ENCODE peak calls at places on chromosomes 3 and 15, in six cellular contexts. P is K562, F is H1, V is GM12891, K is GM12878, A is HepG2. U is an unnamed sample.

GRCh38 chr3:81173514-81173913 is 587.9 kb downstream of the GBE1 start:
- DNase-seq in P (no peak), F (no peak), V (no peak), K (no peak), A (peak), U (no peak)

GRCh38 chr3:129521702-129522101 is 6.7 kb upstream of the RHO start:
- DNase-seq in P (no peak), F (no peak), V (no peak), K (no peak), A (no peak), U (no peak)

GRCh38 chr15:94079968-94080367 is 151.4 kb upstream of the MCTP2 start:
- DNase-seq in P (no peak), F (no peak), V (no peak), K (no peak), A (no peak), U (no peak)

GRCh38 chr3:55964491-55964980 is 477.4 kb upstream of the WNT5A start:
- DNase-seq in P (no peak), F (no peak), V (no peak), K (no peak), A (no peak), U (no peak)

GRCh38 chr3:162998205-162998604 is 1501.6 kb downstream of the OTOL1 start:
- DNase-seq in P (no peak), F (no peak), V (no peak), K (no peak), A (no peak), U (no peak)

GRCh38 chr3:31823184-31823583 is 157.9 kb downstream of the OSBPL10 start:
- DNase-seq in P (no peak), F (no peak), V (no peak), K (no peak), A (no peak), U (no peak)

GRCh38 chr3:182258538-182259177 is 534.6 kb upstream of the ATP11B start:
- DNase-seq in P (no peak), F (no peak), V (no peak), K (no peak), A (peak), U (no peak)

GRCh38 chr3:129054605-129055104 is 5.9 kb upstream of the GP9 start:
- DNase-seq in P (peak), F (no peak), V (no peak), K (no peak), A (peak), U (no peak)

GRCh38 chr3:30437172-30437571 is 169.2 kb upstream of the TGFBR2 start:
- DNase-seq in P (no peak), F (no peak), V (no peak), K (no peak), A (no peak), U (no peak)

GRCh38 chr3:106542101-106542769 is 673.4 kb upstream of the CBLB start:
- DNase-seq in P (no peak), F (no peak), V (no peak), K (no peak), A (no peak), U (no peak)

GRCh38 chr3:16884084-16884747 is 539 bp upstream of the PLCL2 start:
- DNase-seq in P (peak), F (peak), V (peak), K (no peak), A (no peak), U (peak)

GRCh38 chr3:51997935-51998596 is 2.4 kb upstream of the RPL29 start:
- DNase-seq in P (no peak), F (no peak), V (no peak), K (no peak), A (peak), U (no peak)

GRCh38 chr3:32226875-32227500 is 11.5 kb upstream of the CMTM8 start:
- DNase-seq in P (no peak), F (no peak), V (no peak), K (no peak), A (no peak), U (no peak)

GRCh38 chr3:159631226-159631625 is 357.4 kb upstream of the IL12A start:
- DNase-seq in P (no peak), F (no peak), V (no peak), K (no peak), A (no peak), U (no peak)

GRCh38 chr3:155658669-155659068 is 86.2 kb downstream of the PLCH1 start:
- DNase-seq in P (no peak), F (no peak), V (no peak), K (no peak), A (no peak), U (no peak)

GRCh38 chr3:183178833-183179549 is 16.5 kb upstream of the LAMP3 start:
- DNase-seq in P (peak), F (peak), V (peak), K (no peak), A (no peak), U (peak)

GRCh38 chr3:119911748-119912147 is 129.8 kb downstream of the NR1I2 start:
- DNase-seq in P (no peak), F (no peak), V (no peak), K (peak), A (no peak), U (no peak)

GRCh38 chr3:108780235-108780634 is 23.0 kb upstream of the RETNLB start:
- DNase-seq in P (no peak), F (no peak), V (no peak), K (no peak), A (no peak), U (no peak)

GRCh38 chr15:84836859-84837258 is 19.7 kb downstream of the ALPK3 start:
- DNase-seq in P (no peak), F (no peak), V (no peak), K (no peak), A (no peak), U (no peak)

GRCh38 chr3:2661078-2661477 is 449.1 kb downstream of the IL5RA start:
- DNase-seq in P (no peak), F (no peak), V (no peak), K (no peak), A (no peak), U (no peak)

GRCh38 chr3:134361162-134361831 is 12.9 kb downstream of the AMOTL2 start:
- DNase-seq in P (no peak), F (no peak), V (no peak), K (no peak), A (no peak), U (no peak)

GRCh38 chr15:48798319-48798718 is 12.6 kb downstream of the CEP152 start:
- DNase-seq in P (no peak), F (no peak), V (no peak), K (no peak), A (no peak), U (no peak)

GRCh38 chr3:16322189-16322588 is 57.2 kb downstream of the OXNAD1 start:
- DNase-seq in P (no peak), F (no peak), V (no peak), K (no peak), A (no peak), U (no peak)

GRCh38 chr15:40823572-40824343 is 4.8 kb downstream of the PPP1R14D start:
- DNase-seq in P (no peak), F (no peak), V (no peak), K (no peak), A (peak), U (no peak)

GRCh38 chr15:67758610-67759300 is 66.6 kb upstream of the SKOR1 start:
- DNase-seq in P (no peak), F (no peak), V (no peak), K (no peak), A (no peak), U (no peak)

GRCh38 chr3:66177026-66177425 is 43.8 kb upstream of the SLC25A26 start:
- DNase-seq in P (no peak), F (no peak), V (no peak), K (no peak), A (no peak), U (no peak)

GRCh38 chr3:73086071-73086494 is 24.6 kb downstream of the EBLN2 start:
- DNase-seq in P (peak), F (peak), V (no peak), K (no peak), A (peak), U (no peak)

GRCh38 chr15:98174286-98174685 is 213.8 kb downstream of the ARRDC4 start:
- DNase-seq in P (no peak), F (peak), V (no peak), K (no peak), A (no peak), U (no peak)

GRCh38 chr3:150194513-150194912 is 213.6 kb upstream of the TSC22D2 start:
- DNase-seq in P (no peak), F (no peak), V (no peak), K (no peak), A (no peak), U (no peak)

GRCh38 chr3:99730870-99731269 is 86.8 kb upstream of the CMSS1 start:
- DNase-seq in P (no peak), F (no peak), V (no peak), K (no peak), A (no peak), U (no peak)

GRCh38 chr3:66110840-66111239 is 72.1 kb upstream of the MAGI1 start:
- DNase-seq in P (no peak), F (no peak), V (no peak), K (no peak), A (peak), U (no peak)

GRCh38 chr3:159263750-159264561 is 462.1 kb downstream of the MFSD1 start:
- DNase-seq in P (peak), F (no peak), V (no peak), K (no peak), A (peak), U (no peak)

GRCh38 chr3:30625541-30626438 is 19.4 kb downstream of the TGFBR2 start:
- DNase-seq in P (no peak), F (no peak), V (no peak), K (no peak), A (peak), U (no peak)

GRCh38 chr3:182092662-182093262 is 381.0 kb downstream of the SOX2 start:
- DNase-seq in P (no peak), F (no peak), V (no peak), K (no peak), A (no peak), U (no peak)

GRCh38 chr3:38031022-38031994 is 1.9 kb upstream of the PLCD1 start:
- DNase-seq in P (no peak), F (no peak), V (no peak), K (no peak), A (no peak), U (no peak)

GRCh38 chr3:38030126-38031021 is 932 bp upstream of the PLCD1 start:
- DNase-seq in P (no peak), F (no peak), V (no peak), K (no peak), A (no peak), U (no peak)

GRCh38 chr3:38028621-38029361 is 651 bp downstream of the PLCD1 start:
- DNase-seq in P (no peak), F (peak), V (no peak), K (no peak), A (no peak), U (no peak)

GRCh38 chr3:38027466-38028465 is 1.7 kb downstream of the PLCD1 start:
- DNase-seq in P (no peak), F (no peak), V (no peak), K (no peak), A (no peak), U (no peak)

DNA sequence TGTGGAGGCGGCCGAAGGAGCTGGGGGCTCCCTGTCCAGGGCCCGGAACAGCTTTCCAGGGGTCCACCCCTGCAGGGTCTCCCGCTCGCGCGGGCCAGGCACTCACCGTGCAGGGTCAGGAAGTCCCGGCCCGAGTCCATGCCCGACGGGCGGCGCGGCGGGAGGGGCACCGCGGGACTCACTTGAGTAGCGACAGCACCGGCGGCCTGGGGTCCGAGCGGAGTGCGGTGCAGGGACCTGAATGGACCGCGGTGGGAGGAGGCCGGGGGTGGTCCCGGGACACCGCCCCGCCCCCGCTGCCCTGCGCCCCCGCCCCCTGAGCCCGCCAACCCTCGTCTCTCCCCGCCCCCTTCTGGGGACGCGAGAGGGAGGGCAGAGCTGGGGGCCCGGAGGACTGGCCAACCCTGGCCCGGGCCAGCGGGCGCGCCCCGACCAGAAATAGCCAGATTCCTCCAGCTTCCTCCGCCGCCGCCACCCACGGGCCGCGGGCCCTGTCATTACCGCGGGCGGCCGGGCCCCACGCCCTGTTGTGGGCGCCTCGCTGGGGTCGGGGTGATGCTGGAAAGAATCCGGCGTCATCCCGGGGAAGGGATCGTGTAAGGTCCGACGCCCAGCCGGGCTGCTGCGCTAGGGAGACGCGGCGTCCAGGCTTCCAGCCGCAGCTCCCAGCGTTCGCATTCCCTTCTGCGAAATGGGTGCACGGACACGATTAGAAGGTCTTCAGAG is at the start of gene PLCD1:
- DNase-seq in P (peak), F (peak), V (no peak), K (no peak), A (peak), U (no peak)
- TF ChIP-seq POLR2A in P (no peak), F (no peak), V (no peak), K (no peak), A (no peak), U (no peak)

DNA sequence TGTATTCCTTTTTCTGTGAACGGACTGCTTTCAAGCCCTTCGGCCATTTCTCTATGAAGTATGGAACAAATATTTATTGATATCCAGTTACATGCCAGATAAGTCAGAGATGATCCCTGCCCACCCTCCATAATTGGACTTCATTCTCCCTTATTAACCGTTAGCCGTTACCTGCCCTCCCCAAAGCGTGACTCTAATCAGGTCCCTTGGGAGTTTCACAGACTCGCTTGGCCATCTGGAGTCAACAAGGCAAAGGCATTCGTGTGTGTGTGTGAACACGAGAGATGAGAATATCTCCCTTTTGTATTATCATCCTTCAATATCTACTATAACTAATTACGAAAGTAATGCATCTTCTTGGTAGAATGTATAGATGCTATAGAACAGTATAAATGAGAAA is 314.5 kb downstream of the TLE3 start:
- DNase-seq in P (no peak), F (no peak), V (no peak), K (no peak), A (no peak), U (no peak)
- TF ChIP-seq TAF1 in P (no peak), F (no peak), V (no peak), K (no peak), A (no peak), U (no peak)

GRCh38 chr3:23713641-23714040 is 92.1 kb upstream of the UBE2E1 start:
- DNase-seq in P (no peak), F (no peak), V (no peak), K (no peak), A (no peak), U (no peak)
- TF ChIP-seq POLR2AphosphoS5 in P (no peak), F (no peak), V (no peak), K (no peak), A (no peak), U (no peak)

GRCh38 chr3:139339219-139339906 is 4.5 kb upstream of the MRPS22 start:
- DNase-seq in P (peak), F (no peak), V (no peak), K (no peak), A (no peak), U (no peak)

GRCh38 chr3:139346771-139347170 is 3.0 kb downstream of the MRPS22 start:
- DNase-seq in P (no peak), F (no peak), V (no peak), K (no peak), A (no peak), U (no peak)

GRCh38 chr3:139342054-139342453 is 1.8 kb upstream of the MRPS22 start:
- DNase-seq in P (no peak), F (no peak), V (no peak), K (no peak), A (no peak), U (no peak)

GRCh38 chr3:139340784-139341183 is 3.0 kb upstream of the MRPS22 start:
- DNase-seq in P (peak), F (no peak), V (no peak), K (no peak), A (no peak), U (no peak)

GRCh38 chr3:139343895-139344856 is at the start of gene MRPS22:
- DNase-seq in P (peak), F (peak), V (peak), K (peak), A (peak), U (peak)
- TF ChIP-seq POLR2A in P (peak), F (no peak), V (peak), K (peak), A (peak), U (peak)

DNA sequence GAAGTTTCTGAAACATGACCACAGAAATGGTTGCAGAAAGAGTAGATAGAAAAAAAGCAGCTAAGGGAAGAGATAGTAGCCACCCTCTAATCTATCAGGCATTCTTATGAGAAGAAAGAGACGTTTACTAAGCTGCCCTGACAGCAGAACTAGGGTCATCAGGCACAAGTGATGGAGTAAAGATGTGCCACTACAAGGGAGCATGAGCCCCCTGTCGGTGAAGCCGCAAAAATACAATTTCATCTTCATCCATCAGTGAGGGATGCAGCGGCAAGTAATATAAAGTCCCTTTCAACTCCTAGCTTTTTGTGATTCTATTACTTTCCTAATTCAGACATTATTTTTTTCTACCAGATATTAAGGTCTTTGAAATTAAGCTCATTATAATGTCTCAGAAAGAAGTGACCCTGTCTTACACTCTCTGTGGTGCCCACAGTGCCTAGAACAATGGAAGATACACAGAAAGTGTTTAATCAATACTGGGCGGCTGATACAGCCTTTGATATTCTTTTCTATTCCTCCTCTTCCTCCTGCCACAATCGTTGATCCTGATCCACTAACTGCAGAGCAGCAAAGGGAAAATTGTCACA is 651.6 kb downstream of the NTRK3 start:
- DNase-seq in P (peak), F (no peak), V (peak), K (no peak), A (no peak), U (peak)
- TF ChIP-seq TAF1 in P (no peak), F (no peak), V (no peak), K (no peak), A (no peak), U (no peak)

DNA sequence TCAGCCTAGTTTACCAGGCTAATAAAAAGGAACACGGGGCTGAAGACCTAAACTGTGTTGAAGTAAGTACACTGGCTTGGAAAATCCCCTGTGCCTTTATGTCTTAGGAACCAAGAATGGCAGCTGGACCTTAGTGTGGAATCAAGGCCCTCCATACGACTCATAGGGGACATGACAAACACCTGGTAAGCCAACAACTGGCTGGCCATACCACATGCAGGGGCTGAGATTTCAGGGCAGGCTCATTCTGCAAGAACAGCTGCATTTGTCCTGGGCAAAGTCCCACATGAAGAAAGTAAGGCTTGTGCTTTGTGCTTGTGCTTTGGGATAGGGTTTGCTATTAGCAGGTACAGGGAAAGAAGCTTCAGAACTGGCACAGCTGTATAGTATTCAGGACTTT is 18.0 kb downstream of the ETV5 start:
- DNase-seq in P (no peak), F (no peak), V (no peak), K (no peak), A (no peak), U (no peak)
- TF ChIP-seq POLR2AphosphoS5 in P (no peak), F (no peak), V (no peak), K (no peak), A (no peak), U (no peak)

GRCh38 chr3:8964436-8965370 is 1.4 kb upstream of the RAD18 start:
- DNase-seq in P (no peak), F (no peak), V (no peak), K (no peak), A (peak), U (no peak)

GRCh38 chr3:8966150-8966819 is 3.0 kb upstream of the RAD18 start:
- DNase-seq in P (no peak), F (no peak), V (no peak), K (no peak), A (no peak), U (no peak)

GRCh38 chr3:8962226-8962861 is 928 bp downstream of the RAD18 start:
- DNase-seq in P (no peak), F (no peak), V (no peak), K (no peak), A (no peak), U (no peak)

GRCh38 chr3:8966820-8967348 is 3.6 kb upstream of the RAD18 start:
- DNase-seq in P (no peak), F (no peak), V (no peak), K (no peak), A (no peak), U (no peak)

GRCh38 chr3:8963137-8963853 is at the start of gene RAD18:
- DNase-seq in P (peak), F (peak), V (peak), K (peak), A (peak), U (peak)
- TF ChIP-seq POLR2A in P (peak), F (no peak), V (peak), K (peak), A (peak), U (peak)

GRCh38 chr15:95300958-95301357 is 1029.5 kb upstream of the NR2F2 start:
- DNase-seq in P (no peak), F (no peak), V (no peak), K (no peak), A (no peak), U (no peak)
- TF ChIP-seq TAF1 in P (no peak), F (no peak), V (no peak), K (no peak), A (no peak), U (no peak)